ENCODE peak calls at places on chromosome 6, in ten cellular contexts. R is GM23248, X is left lung, E is left ventricle myocardium inferior, C is testis, I is DND-41, P is HCT116, Q is heart right ventricle, V is K562, O is small intestine. J is an unnamed sample.

GRCh38 chr6:148758492-148758891 is 11.7 kb downstream of the UST start:
- DNase-seq in E (no peak), P (no peak), R (no peak), V (no peak), O (peak; percentile 25), C (no peak), Q (no peak), I (peak; percentile 66), X (no peak), J (no peak)

GRCh38 chr6:148193063-148193680 is 149.5 kb upstream of the SASH1 start:
- DNase-seq in I (no peak), C (no peak), Q (no peak), E (no peak), O (peak; percentile 84), R (peak; percentile 59), P (no peak), X (no peak), V (no peak), J (no peak)

GRCh38 chr6:7073810-7074525 is 33.8 kb upstream of the RREB1 start:
- DNase-seq in Q (no peak), I (no peak), P (no peak), V (no peak), E (no peak), C (peak; percentile 70), X (peak; percentile 89), R (no peak), O (peak; percentile 30), J (no peak)

GRCh38 chr6:20377623-20378265 is 23.9 kb upstream of the E2F3 start:
- DNase-seq in I (no peak), V (no peak), E (no peak), X (no peak), O (no peak), P (no peak), Q (no peak), C (no peak), R (peak; percentile 55), J (no peak)

GRCh38 chr6:151300267-151300930 is 60.6 kb downstream of the AKAP12 start:
- DNase-seq in X (no peak), O (no peak), C (no peak), I (no peak), P (no peak), Q (no peak), V (no peak), E (no peak), R (no peak), J (no peak)

GRCh38 chr6:160394654-160395035 is 46.5 kb downstream of the SLC22A3 start:
- DNase-seq in R (no peak), Q (no peak), I (no peak), X (no peak), O (no peak), V (no peak), P (no peak), C (no peak), E (no peak), J (no peak)

GRCh38 chr6:85644374-85644762 is 1.7 kb upstream of the SYNCRIP start:
- DNase-seq in C (no peak), X (no peak), I (no peak), Q (no peak), P (no peak), R (peak; percentile 29), E (no peak), V (peak; percentile 18), O (no peak), J (no peak)

GRCh38 chr6:33817520-33817919 is 13.7 kb upstream of the MLN start:
- DNase-seq in O (no peak), I (no peak), X (no peak), R (no peak), P (no peak), Q (no peak), E (no peak), C (no peak), V (no peak), J (no peak)

GRCh38 chr6:107867302-107867615 is 43.1 kb upstream of the SCML4 start:
- DNase-seq in Q (no peak), P (no peak), X (no peak), E (no peak), C (no peak), V (no peak), I (no peak), R (no peak), O (no peak), J (no peak)

GRCh38 chr6:107871981-107872380 is 47.9 kb upstream of the SCML4 start:
- DNase-seq in X (no peak), V (no peak), E (no peak), R (peak; percentile 44), O (no peak), I (no peak), C (no peak), Q (no peak), P (no peak), J (peak; percentile 35)

GRCh38 chr6:107868867-107869611 is 44.9 kb upstream of the SCML4 start:
- DNase-seq in V (no peak), R (no peak), O (no peak), I (no peak), C (no peak), E (no peak), X (no peak), Q (no peak), P (no peak), J (no peak)

GRCh38 chr6:107869871-107870270 is 45.8 kb upstream of the SCML4 start:
- DNase-seq in Q (no peak), R (no peak), V (no peak), I (no peak), O (no peak), E (no peak), P (no peak), X (no peak), C (no peak), J (no peak)

GRCh38 chr6:107870379-107870778 is 46.3 kb upstream of the SCML4 start:
- DNase-seq in V (no peak), X (no peak), R (peak; percentile 47), C (no peak), P (no peak), E (no peak), Q (no peak), I (no peak), O (no peak), J (peak; percentile 31)
- H3K27ac ChIP-seq in V (no peak overlapping the region), X (no peak overlapping the region), R (no peak overlapping the region), C (no peak overlapping the region), P (no peak overlapping the region), E (no peak overlapping the region), Q (no peak overlapping the region), I (no peak overlapping the region), O (no peak overlapping the region), J (peak overlapping the region; percentile 13)

DNA sequence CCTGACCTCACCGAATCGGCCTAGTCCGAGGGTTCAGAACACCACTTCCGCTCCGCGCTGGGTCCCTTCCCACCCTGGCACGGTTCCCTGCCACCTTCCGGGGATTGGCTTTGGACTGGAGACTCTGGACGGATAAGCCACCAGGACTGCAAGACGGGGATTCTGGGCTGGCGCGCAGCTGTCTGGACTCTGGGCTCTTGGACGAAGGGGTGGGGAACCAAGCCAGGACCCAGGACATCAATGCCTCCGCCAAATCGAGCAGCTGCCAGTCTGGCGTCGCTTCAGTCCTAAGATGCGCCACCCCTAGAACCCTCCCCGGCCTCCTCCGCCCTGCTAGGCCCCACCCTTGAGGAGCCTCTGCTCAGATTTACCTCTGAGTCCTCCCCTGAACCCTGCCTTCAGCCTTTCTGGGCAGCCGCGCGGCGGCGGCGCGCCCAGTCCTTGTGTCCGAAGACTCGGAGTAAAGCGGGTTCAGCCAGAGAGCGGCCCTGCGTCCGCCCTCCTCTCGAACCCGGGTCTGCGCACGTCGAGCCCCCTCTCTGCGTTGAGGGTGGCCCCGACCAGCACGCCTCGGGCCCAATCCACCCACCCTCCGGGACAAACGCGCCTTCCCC is 1.2 kb downstream of the KCNK17 start:
- DNase-seq in X (no peak), Q (peak; percentile 47), P (no peak), I (no peak), V (no peak), C (no peak), O (no peak), E (peak; percentile 22), R (no peak), J (no peak)
- H3K27me3 ChIP-seq in X (peaks cover 59% of the 10 kb centered on the region), Q (peaks cover 54% of the 10 kb centered on the region), P (no peaks in the 10 kb centered on the region), I (peaks cover 30% of the 10 kb centered on the region), V (peaks cover 3% of the 10 kb centered on the region), C (no peaks in the 10 kb centered on the region), O (peaks cover 8% of the 10 kb centered on the region), E (peaks cover 90% of the 10 kb centered on the region), R (peaks cover 37% of the 10 kb centered on the region), J (peaks cover 71% of the 10 kb centered on the region)

GRCh38 chr6:44442235-44442634 is 54.7 kb downstream of the CDC5L start:
- DNase-seq in V (no peak), R (no peak), I (peak; percentile 14), Q (no peak), C (no peak), E (no peak), P (no peak), X (no peak), O (no peak), J (no peak)

GRCh38 chr6:44441091-44441855 is 53.8 kb downstream of the CDC5L start:
- DNase-seq in C (no peak), X (no peak), E (no peak), V (no peak), P (no peak), O (no peak), I (no peak), Q (no peak), R (no peak), J (no peak)

GRCh38 chr6:44442833-44443444 is 55.4 kb downstream of the CDC5L start:
- DNase-seq in P (no peak), I (no peak), X (no peak), Q (no peak), R (no peak), C (no peak), E (no peak), O (no peak), V (no peak), J (no peak)

GRCh38 chr6:44438827-44439226 is 51.3 kb downstream of the CDC5L start:
- DNase-seq in V (no peak), P (no peak), Q (no peak), I (no peak), X (no peak), R (no peak), E (no peak), C (no peak), O (no peak), J (no peak)

DNA sequence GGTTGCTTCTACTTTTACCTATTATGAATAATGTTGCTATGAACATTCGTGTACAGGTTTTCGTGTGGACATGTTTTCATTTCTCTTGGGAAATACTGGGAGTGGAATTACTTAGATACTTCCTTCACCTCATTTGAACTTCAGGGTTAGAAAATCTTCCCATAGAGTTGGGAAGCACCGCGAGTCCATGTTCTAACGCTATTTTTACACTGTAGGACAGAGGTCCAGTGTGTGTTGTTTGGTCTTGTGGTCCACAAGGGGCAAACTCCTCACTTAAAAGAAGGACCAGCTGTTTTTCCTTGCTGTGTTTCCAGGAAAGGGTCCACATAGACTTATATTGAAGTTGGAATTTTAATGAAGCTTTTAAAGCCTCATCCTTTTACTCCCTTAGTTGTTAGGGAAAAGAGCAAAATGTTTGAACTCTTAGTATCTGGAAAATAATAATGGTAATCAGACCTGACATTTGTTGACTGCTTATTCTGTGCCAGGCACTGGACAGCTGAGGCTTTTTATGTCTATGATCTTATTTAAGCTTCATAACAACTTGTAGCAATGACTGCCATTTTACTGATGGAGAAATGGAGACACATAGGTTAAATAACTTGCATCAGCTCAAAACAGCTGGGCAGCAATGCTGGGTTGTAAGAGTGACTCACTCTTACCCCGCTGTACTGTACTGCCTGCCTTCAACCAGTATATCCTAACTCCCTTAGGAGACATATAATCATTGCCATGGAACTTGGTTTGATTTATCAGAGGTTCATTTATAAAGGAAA is 52.0 kb downstream of the CDC5L start:
- DNase-seq in X (no peak), I (no peak), Q (no peak), O (no peak), P (no peak), R (peak; percentile 78), C (no peak), V (no peak), E (no peak), J (no peak)
- H3K27ac ChIP-seq in X (no peak overlapping the region), I (no peak overlapping the region), Q (no peak overlapping the region), O (no peak overlapping the region), P (no peak overlapping the region), R (peak overlapping the region; percentile 41), C (no peak overlapping the region), V (no peak overlapping the region), E (no peak overlapping the region), J (no peak overlapping the region)

GRCh38 chr6:124719951-124720350 is 242.3 kb upstream of the RNF217 start:
- DNase-seq in Q (no peak), V (no peak), I (no peak), E (no peak), X (no peak), P (no peak), C (no peak), R (no peak), O (no peak), J (no peak)
- H3K27me3 ChIP-seq in Q (no peaks in the 10 kb centered on the region), V (no peaks in the 10 kb centered on the region), I (no peaks in the 10 kb centered on the region), E (no peaks in the 10 kb centered on the region), X (no peaks in the 10 kb centered on the region), P (peaks cover 11% of the 10 kb centered on the region), C (no peaks in the 10 kb centered on the region), R (no peaks in the 10 kb centered on the region), O (no peaks in the 10 kb centered on the region), J (no peaks in the 10 kb centered on the region)